ENCODE peak calls at places on chromosomes 12 and 14, in four cellular contexts. J, Z, W and R are unnamed samples.

GRCh38 chr14:28785096-28785952 is 18.7 kb downstream of the FOXG1 start:
- DNase-seq in J (no peak), Z (no peak), W (peak), R (no peak)

GRCh38 chr12:92062539-92063493 is 82.8 kb downstream of the BTG1 start:
- DNase-seq in J (no peak), Z (peak), W (no peak), R (peak)

GRCh38 chr12:112851024-112851777 is 55.6 kb upstream of the OAS1 start:
- DNase-seq in J (peak), Z (no peak), W (no peak), R (no peak)

GRCh38 chr12:72365151-72365550 is 93.0 kb downstream of the TRHDE start:
- DNase-seq in J (no peak), Z (no peak), W (no peak), R (no peak)

GRCh38 chr14:34424488-34424887 is 37.6 kb downstream of the SPTSSA start:
- DNase-seq in J (peak), Z (no peak), W (no peak), R (no peak)

GRCh38 chr12:6953417-6954315 is 2.5 kb downstream of the PTPN6 start:
- DNase-seq in J (no peak), Z (peak), W (no peak), R (no peak)

GRCh38 chr14:77320238-77320935 is at the start of gene POMT2:
- DNase-seq in J (peak), Z (peak), W (peak), R (peak)

GRCh38 chr14:68814376-68815287 is 21.8 kb upstream of the ZFP36L1 start:
- DNase-seq in J (peak), Z (peak), W (peak), R (no peak)

GRCh38 chr12:108066583-108067234 is 62.4 kb upstream of the WSCD2 start:
- DNase-seq in J (no peak), Z (no peak), W (no peak), R (no peak)

GRCh38 chr12:128047266-128048060 is 219.5 kb upstream of the TMEM132C start:
- DNase-seq in J (no peak), Z (no peak), W (no peak), R (no peak)

GRCh38 chr12:114512351-114512750 is 106.4 kb upstream of the TBX5 start:
- DNase-seq in J (no peak), Z (no peak), W (no peak), R (no peak)

GRCh38 chr12:6613776-6614512 is 6.8 kb upstream of the CHD4 start:
- DNase-seq in J (peak), Z (peak), W (peak), R (peak)

GRCh38 chr12:88575361-88575959 is 4.8 kb downstream of the KITLG start:
- DNase-seq in J (no peak), Z (no peak), W (no peak), R (no peak)

GRCh38 chr14:72666610-72667009 is 227.3 kb downstream of the DPF3 start:
- DNase-seq in J (peak), Z (peak), W (no peak), R (no peak)

GRCh38 chr14:34715108-34715863 is 893 bp upstream of the CFL2 start:
- DNase-seq in J (no peak), Z (no peak), W (no peak), R (no peak)

GRCh38 chr14:22387776-22388241 is 201.2 kb downstream of the DAD1 start:
- DNase-seq in J (no peak), Z (no peak), W (peak), R (no peak)

GRCh38 chr12:78645956-78646355 is 218.6 kb upstream of the SYT1 start:
- DNase-seq in J (no peak), Z (no peak), W (no peak), R (no peak)

GRCh38 chr14:34874386-34875030 is 652 bp downstream of the BAZ1A start:
- DNase-seq in J (peak), Z (peak), W (peak), R (peak)

GRCh38 chr14:30193056-30193455 is 265.4 kb upstream of the PRKD1 start:
- DNase-seq in J (no peak), Z (no peak), W (no peak), R (no peak)
- H3K14ac ChIP-seq in J (no peak), Z (no peak), W (no peak), R (no peak)

DNA sequence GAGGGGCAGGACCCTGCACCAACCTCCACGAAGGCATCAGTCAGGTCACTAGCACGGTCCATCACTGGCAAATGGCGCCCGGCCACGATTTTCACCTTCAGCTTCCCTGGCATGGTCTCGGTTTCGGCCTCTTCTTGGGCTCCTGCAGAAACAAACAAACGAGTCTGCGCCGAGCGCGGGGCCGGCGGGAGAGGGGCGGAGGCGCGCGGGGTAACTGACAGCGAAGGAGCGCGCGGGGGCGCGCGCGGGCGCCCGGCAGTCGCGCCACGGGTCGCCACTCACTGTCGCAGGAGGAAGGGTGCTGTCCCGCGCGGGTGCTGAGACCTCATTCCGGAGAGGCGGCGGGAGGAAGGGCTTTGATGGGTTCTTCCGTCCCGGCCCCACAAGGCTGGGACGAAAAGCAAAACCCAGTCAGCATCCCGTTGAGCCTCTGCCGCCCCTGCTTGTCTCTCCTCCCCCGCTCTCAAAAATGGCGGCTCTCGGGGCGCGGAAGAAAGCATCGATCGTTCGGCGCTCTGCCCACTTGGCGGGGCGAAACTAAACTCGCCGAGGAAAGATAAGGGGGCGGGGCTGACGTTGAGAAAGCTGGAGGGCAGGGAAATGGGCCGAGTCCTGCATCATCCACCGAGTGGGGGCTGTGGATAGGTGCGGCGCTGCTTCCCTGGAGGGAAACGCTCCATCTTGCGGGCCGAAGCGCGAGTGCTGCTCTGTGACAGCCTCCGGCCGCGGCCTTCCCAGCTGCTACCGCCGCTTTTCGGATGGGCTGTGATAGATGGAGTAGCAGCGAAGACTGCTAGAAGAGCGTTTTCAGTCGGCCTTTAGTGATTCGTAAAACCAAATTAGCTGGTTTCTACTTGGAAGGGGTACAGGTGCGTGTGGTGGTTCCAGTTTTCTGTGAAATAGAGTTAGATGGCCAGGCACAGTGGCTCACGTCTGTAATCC is at the start of gene C2CD5:
- DNase-seq in J (peak), Z (peak), W (peak), R (peak)
- H2BK12ac ChIP-seq in J (no peak), Z (peak), W (no peak), R (no peak)

DNA sequence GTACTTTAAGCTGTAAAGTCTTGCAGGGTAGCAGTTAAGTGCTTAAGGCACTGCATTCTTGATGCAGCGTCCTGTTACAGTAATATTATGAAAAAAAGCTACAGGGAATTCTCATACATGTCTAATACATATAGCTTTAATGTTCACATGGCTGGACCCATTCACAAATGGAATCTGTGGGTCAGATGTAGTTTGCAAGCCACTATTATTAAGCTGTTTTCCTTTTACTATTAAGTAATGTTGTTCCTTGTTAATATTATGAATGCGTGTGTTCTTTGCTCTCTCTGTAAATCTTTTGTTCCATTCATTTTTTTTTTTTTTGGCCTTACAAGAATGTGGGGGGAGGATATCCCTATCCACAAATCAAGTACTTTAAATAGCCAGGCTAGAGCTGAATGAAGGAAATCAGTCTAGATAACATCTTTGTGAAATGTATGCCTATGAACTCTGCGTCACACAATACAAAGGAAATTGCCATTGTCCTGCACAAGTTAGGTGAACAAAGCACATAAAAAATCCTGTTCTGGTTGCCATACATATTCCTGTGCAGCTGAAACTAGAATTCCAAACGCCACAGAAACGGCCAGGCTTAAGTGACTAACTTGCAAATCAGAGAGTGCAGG is 111.7 kb downstream of the HMGA2 start:
- DNase-seq in J (no peak), Z (no peak), W (no peak), R (no peak)
- H2BK120ac ChIP-seq in J (peak), Z (no peak), W (no peak), R (no peak)

GRCh38 chr12:80556566-80556965 is 112.5 kb downstream of the PTPRQ start:
- DNase-seq in J (no peak), Z (no peak), W (no peak), R (no peak)

GRCh38 chr12:80553316-80553715 is 109.3 kb downstream of the PTPRQ start:
- DNase-seq in J (peak), Z (peak), W (no peak), R (no peak)

GRCh38 chr12:80551897-80552296 is 107.9 kb downstream of the PTPRQ start:
- DNase-seq in J (no peak), Z (peak), W (no peak), R (no peak)
- H3K14ac ChIP-seq in J (no peak), Z (no peak), W (no peak), R (no peak)

GRCh38 chr12:106705971-106706370 is 68.5 kb upstream of the RIC8B start:
- DNase-seq in J (no peak), Z (no peak), W (no peak), R (no peak)

GRCh38 chr12:106711316-106711715 is 63.2 kb upstream of the RIC8B start:
- DNase-seq in J (no peak), Z (no peak), W (no peak), R (no peak)

GRCh38 chr12:106709068-106709511 is 65.4 kb upstream of the RIC8B start:
- DNase-seq in J (no peak), Z (no peak), W (no peak), R (no peak)

GRCh38 chr12:106712768-106713167 is 61.7 kb upstream of the RIC8B start:
- DNase-seq in J (no peak), Z (no peak), W (no peak), R (no peak)

DNA sequence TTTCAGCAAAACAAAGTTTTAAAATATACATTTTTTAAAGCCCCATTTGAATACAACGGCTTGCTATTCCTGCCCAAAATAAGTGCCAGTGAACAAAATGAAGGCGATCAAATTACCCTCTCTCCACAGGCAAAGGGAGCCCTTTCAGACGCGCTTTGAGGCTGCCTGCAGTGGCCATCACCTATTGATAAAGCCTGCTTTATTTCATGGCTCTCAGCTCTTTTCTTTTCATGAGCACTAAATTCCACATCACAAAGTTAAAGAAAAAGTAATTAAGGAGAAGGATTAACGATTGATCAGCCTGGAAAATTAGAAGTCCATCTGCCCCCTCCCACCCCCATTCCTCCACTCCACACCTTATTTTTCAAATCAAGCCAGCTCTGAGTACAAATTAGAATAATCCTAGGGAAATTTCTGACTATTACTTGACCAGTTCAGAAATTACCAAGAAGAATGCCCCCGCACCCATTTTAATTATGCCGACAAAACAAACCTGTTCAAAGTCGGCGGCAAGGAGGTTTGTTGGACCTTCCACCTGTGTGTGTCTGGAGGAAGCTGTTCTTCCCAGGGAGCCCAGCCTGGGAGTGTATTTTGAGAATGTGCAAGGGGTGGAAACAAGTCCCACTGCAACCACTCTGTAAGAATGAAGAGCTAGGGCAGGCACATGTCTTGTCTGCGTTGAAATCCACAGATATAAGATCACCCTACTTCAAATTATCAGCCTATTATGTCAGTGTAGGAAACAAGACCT is 64.2 kb upstream of the RIC8B start:
- DNase-seq in J (no peak), Z (no peak), W (no peak), R (peak)
- H2BK12ac ChIP-seq in J (no peak), Z (no peak), W (no peak), R (no peak)

GRCh38 chr12:32532415-32532814 is 133.1 kb downstream of the FGD4 start:
- DNase-seq in J (no peak), Z (no peak), W (no peak), R (no peak)
- H2BK120ac ChIP-seq in J (no peak), Z (no peak), W (no peak), R (no peak)

GRCh38 chr12:120468846-120469449 is 600 bp downstream of the SRSF9 start:
- DNase-seq in J (no peak), Z (peak), W (no peak), R (peak)
- H3K14ac ChIP-seq in J (peak), Z (peak), W (peak), R (peak)

GRCh38 chr12:56474389-56474788 is 6.0 kb downstream of the SPRYD4 start:
- DNase-seq in J (no peak), Z (no peak), W (no peak), R (no peak)

GRCh38 chr12:56469007-56469930 is 891 bp downstream of the SPRYD4 start:
- DNase-seq in J (no peak), Z (no peak), W (no peak), R (no peak)

GRCh38 chr12:56462565-56462964 is 5.8 kb upstream of the SPRYD4 start:
- DNase-seq in J (no peak), Z (no peak), W (peak), R (peak)

DNA sequence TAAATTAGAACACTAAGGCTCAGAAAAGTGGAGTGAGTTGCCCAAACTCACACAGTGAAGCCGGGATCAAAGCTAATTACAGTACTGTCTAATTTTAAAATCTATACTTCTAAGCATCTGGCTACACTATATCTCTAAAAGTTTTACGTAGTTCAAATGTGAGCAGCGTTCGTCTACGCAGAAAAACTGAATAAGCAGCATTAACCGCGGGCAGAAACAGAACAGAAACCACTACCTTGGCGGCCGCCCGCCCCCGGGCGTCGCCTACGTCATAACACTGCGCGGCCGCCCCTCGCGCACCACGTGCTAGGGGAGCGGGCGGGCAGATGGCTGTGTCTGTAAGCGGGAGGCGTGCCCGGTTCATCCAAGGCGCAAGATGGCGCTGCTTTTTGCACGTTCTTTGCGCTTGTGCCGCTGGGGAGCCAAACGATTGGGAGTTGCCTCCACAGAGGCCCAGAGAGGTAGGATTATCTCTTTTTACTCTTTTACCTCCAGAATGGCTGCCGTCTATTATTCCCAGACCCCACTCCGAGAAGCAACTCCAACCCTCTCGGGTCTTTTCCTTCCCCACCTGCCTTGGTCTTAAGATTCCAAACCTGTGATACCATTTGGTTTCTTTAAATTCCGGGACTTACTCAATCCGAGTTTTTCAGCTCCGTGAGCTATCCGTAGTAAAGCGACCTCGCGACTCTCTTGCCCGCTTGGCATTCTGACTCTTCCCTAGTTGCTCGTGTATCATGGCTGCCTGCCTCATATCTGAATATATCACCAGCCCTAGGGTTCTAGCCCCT is at the start of gene SPRYD4:
- DNase-seq in J (peak), Z (peak), W (peak), R (peak)
- H2BK12ac ChIP-seq in J (no peak), Z (peak), W (no peak), R (peak)